ENCODE peak calls at places on chromosomes 1 and 21, in eight cellular contexts. One of them, this sample, is unnamed.

GRCh38 chr1:190226006-190226405 is 251.7 kb downstream of the BRINP3 start:
- DNase-seq in HFFc6: no peak
- DNase-seq in fibroblast of lung: no peak
- DNase-seq in endothelial cell: no peak
- DNase-seq in lower leg skin: no peak
- DNase-seq in Caco-2: peak
- DNase-seq in SK-N-SH: no peak
- DNase-seq in left ventricle myocardium inferior: no peak
- DNase-seq in this sample: no peak

GRCh38 chr1:149932474-149932873 is 4.2 kb downstream of the MTMR11 start:
- DNase-seq in HFFc6: no peak
- DNase-seq in fibroblast of lung: no peak
- DNase-seq in endothelial cell: no peak
- DNase-seq in lower leg skin: peak
- DNase-seq in Caco-2: no peak
- DNase-seq in SK-N-SH: no peak
- DNase-seq in left ventricle myocardium inferior: no peak
- DNase-seq in this sample: no peak

GRCh38 chr1:39407889-39408640 is 83.4 kb upstream of the BMP8A start:
- DNase-seq in HFFc6: no peak
- DNase-seq in fibroblast of lung: no peak
- DNase-seq in endothelial cell: no peak
- DNase-seq in lower leg skin: no peak
- DNase-seq in Caco-2: peak
- DNase-seq in SK-N-SH: no peak
- DNase-seq in left ventricle myocardium inferior: no peak
- DNase-seq in this sample: no peak

GRCh38 chr1:62912028-62912638 is 128.2 kb downstream of the ATG4C start:
- DNase-seq in HFFc6: peak
- DNase-seq in fibroblast of lung: peak
- DNase-seq in endothelial cell: peak
- DNase-seq in lower leg skin: no peak
- DNase-seq in Caco-2: no peak
- DNase-seq in SK-N-SH: peak
- DNase-seq in left ventricle myocardium inferior: no peak
- DNase-seq in this sample: no peak

GRCh38 chr1:209655412-209655811 is 3.2 kb upstream of the LAMB3 start:
- DNase-seq in HFFc6: no peak
- DNase-seq in fibroblast of lung: no peak
- DNase-seq in endothelial cell: no peak
- DNase-seq in lower leg skin: no peak
- DNase-seq in Caco-2: no peak
- DNase-seq in SK-N-SH: no peak
- DNase-seq in left ventricle myocardium inferior: no peak
- DNase-seq in this sample: no peak

GRCh38 chr1:110916669-110917306 is 43.8 kb downstream of the CD53 start:
- DNase-seq in HFFc6: peak
- DNase-seq in fibroblast of lung: peak
- DNase-seq in endothelial cell: no peak
- DNase-seq in lower leg skin: no peak
- DNase-seq in Caco-2: no peak
- DNase-seq in SK-N-SH: no peak
- DNase-seq in left ventricle myocardium inferior: no peak
- DNase-seq in this sample: no peak

GRCh38 chr21:45644041-45644906 is 749 bp downstream of the PCBP3 start:
- DNase-seq in HFFc6: no peak
- DNase-seq in fibroblast of lung: peak
- DNase-seq in endothelial cell: no peak
- DNase-seq in lower leg skin: no peak
- DNase-seq in Caco-2: no peak
- DNase-seq in SK-N-SH: peak
- DNase-seq in left ventricle myocardium inferior: no peak
- DNase-seq in this sample: no peak

GRCh38 chr1:157369808-157370521 is 182.3 kb downstream of the FCRL5 start:
- DNase-seq in HFFc6: peak
- DNase-seq in fibroblast of lung: peak
- DNase-seq in endothelial cell: peak
- DNase-seq in lower leg skin: no peak
- DNase-seq in Caco-2: peak
- DNase-seq in SK-N-SH: peak
- DNase-seq in left ventricle myocardium inferior: no peak
- DNase-seq in this sample: no peak

GRCh38 chr1:161086457-161086856 is 2.9 kb downstream of the NECTIN4 start:
- DNase-seq in HFFc6: no peak
- DNase-seq in fibroblast of lung: no peak
- DNase-seq in endothelial cell: no peak
- DNase-seq in lower leg skin: no peak
- DNase-seq in Caco-2: no peak
- DNase-seq in SK-N-SH: no peak
- DNase-seq in left ventricle myocardium inferior: no peak
- DNase-seq in this sample: no peak

GRCh38 chr1:14777516-14778506 is 179.3 kb downstream of the KAZN start:
- DNase-seq in HFFc6: no peak
- DNase-seq in fibroblast of lung: no peak
- DNase-seq in endothelial cell: no peak
- DNase-seq in lower leg skin: no peak
- DNase-seq in Caco-2: no peak
- DNase-seq in SK-N-SH: no peak
- DNase-seq in left ventricle myocardium inferior: no peak
- DNase-seq in this sample: no peak

GRCh38 chr1:14780271-14780670 is 181.8 kb downstream of the KAZN start:
- DNase-seq in HFFc6: no peak
- DNase-seq in fibroblast of lung: no peak
- DNase-seq in endothelial cell: no peak
- DNase-seq in lower leg skin: no peak
- DNase-seq in Caco-2: no peak
- DNase-seq in SK-N-SH: no peak
- DNase-seq in left ventricle myocardium inferior: no peak
- DNase-seq in this sample: peak

GRCh38 chr1:14781811-14782210 is 183.3 kb downstream of the KAZN start:
- DNase-seq in HFFc6: no peak
- DNase-seq in fibroblast of lung: no peak
- DNase-seq in endothelial cell: no peak
- DNase-seq in lower leg skin: no peak
- DNase-seq in Caco-2: no peak
- DNase-seq in SK-N-SH: no peak
- DNase-seq in left ventricle myocardium inferior: no peak
- DNase-seq in this sample: no peak

GRCh38 chr1:14775434-14775833 is 176.9 kb downstream of the KAZN start:
- DNase-seq in HFFc6: no peak
- DNase-seq in fibroblast of lung: no peak
- DNase-seq in endothelial cell: no peak
- DNase-seq in lower leg skin: no peak
- DNase-seq in Caco-2: no peak
- DNase-seq in SK-N-SH: no peak
- DNase-seq in left ventricle myocardium inferior: no peak
- DNase-seq in this sample: no peak

DNA sequence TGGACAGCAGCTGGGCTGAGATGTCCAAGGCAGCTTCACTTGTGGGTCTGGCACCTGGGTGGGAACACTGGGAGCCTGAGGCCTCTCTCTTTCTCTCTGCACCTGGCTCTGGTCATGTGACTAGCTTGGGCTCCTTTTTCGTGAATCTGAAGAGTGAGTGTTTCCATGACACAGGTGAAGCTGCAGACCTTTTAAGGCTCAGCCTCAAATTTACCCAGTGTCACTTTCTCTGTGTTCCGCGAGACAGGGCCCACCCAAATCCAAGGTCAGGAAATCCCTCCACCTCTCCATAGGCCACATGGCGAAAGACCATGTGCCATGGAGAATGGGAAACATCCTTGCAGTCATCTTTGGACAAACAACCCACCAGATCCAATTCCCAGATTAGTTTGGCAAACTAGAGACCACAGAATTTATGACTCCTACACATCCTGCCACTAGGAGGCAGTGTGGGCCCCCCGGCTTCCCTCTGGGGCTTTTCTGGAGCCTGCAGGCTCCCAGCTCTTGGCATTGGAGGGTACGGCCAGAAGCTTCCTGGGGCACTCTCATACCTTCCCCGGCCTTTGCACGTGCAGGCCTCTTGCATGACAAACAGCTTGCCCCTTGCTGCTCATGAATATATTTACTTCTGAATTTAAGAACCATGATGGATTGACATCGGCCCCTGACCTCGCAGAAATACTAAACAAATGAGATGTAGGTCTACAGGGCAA is 180.6 kb downstream of the KAZN start:
- DNase-seq in HFFc6: no peak
- DNase-seq in fibroblast of lung: peak
- DNase-seq in endothelial cell: peak
- DNase-seq in lower leg skin: no peak
- DNase-seq in Caco-2: peak
- DNase-seq in SK-N-SH: peak
- DNase-seq in left ventricle myocardium inferior: no peak
- DNase-seq in this sample: no peak
- TF ChIP-seq CTCF in HFFc6: peak
- TF ChIP-seq CTCF in fibroblast of lung: peak
- TF ChIP-seq CTCF in endothelial cell: peak
- TF ChIP-seq CTCF in lower leg skin: no peak
- TF ChIP-seq CTCF in Caco-2: peak
- TF ChIP-seq CTCF in SK-N-SH: peak
- TF ChIP-seq CTCF in left ventricle myocardium inferior: peak
- TF ChIP-seq CTCF in this sample: no peak

GRCh38 chr1:65175171-65176070 is 27.4 kb downstream of the AK4 start:
- DNase-seq in HFFc6: no peak
- DNase-seq in fibroblast of lung: peak
- DNase-seq in endothelial cell: no peak
- DNase-seq in lower leg skin: peak
- DNase-seq in Caco-2: no peak
- DNase-seq in SK-N-SH: no peak
- DNase-seq in left ventricle myocardium inferior: peak
- DNase-seq in this sample: no peak

GRCh38 chr1:65174585-65174984 is 26.6 kb downstream of the AK4 start:
- DNase-seq in HFFc6: peak
- DNase-seq in fibroblast of lung: peak
- DNase-seq in endothelial cell: no peak
- DNase-seq in lower leg skin: peak
- DNase-seq in Caco-2: no peak
- DNase-seq in SK-N-SH: no peak
- DNase-seq in left ventricle myocardium inferior: peak
- DNase-seq in this sample: no peak

GRCh38 chr1:65170511-65171142 is 22.6 kb downstream of the AK4 start:
- DNase-seq in HFFc6: no peak
- DNase-seq in fibroblast of lung: peak
- DNase-seq in endothelial cell: no peak
- DNase-seq in lower leg skin: no peak
- DNase-seq in Caco-2: peak
- DNase-seq in SK-N-SH: peak
- DNase-seq in left ventricle myocardium inferior: peak
- DNase-seq in this sample: no peak

GRCh38 chr1:65176071-65176470 is 28.1 kb downstream of the AK4 start:
- DNase-seq in HFFc6: no peak
- DNase-seq in fibroblast of lung: no peak
- DNase-seq in endothelial cell: no peak
- DNase-seq in lower leg skin: no peak
- DNase-seq in Caco-2: no peak
- DNase-seq in SK-N-SH: no peak
- DNase-seq in left ventricle myocardium inferior: no peak
- DNase-seq in this sample: no peak

DNA sequence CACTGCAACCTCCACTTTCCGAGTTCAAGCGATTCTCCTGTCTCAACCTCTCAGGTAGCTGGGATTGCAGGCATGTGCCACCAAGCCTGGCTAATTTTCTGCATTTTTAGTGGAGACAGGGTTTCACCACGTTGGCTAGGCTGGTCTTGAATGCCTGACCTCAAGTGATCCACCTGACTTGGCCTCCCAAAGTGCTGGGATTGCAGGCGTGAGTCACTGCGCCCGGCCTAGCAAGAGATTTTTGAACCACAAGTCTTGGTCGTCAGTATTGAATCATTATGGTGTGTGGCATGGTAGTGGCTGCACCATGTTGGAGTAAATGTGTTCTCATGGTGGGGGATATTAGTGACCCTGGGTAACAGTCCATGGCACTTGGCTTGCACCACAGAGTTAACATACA is 24.9 kb downstream of the AK4 start:
- DNase-seq in HFFc6: no peak
- DNase-seq in fibroblast of lung: no peak
- DNase-seq in endothelial cell: no peak
- DNase-seq in lower leg skin: no peak
- DNase-seq in Caco-2: no peak
- DNase-seq in SK-N-SH: no peak
- DNase-seq in left ventricle myocardium inferior: no peak
- DNase-seq in this sample: no peak
- TF ChIP-seq CTCF in HFFc6: no peak
- TF ChIP-seq CTCF in fibroblast of lung: no peak
- TF ChIP-seq CTCF in endothelial cell: no peak
- TF ChIP-seq CTCF in lower leg skin: no peak
- TF ChIP-seq CTCF in Caco-2: no peak
- TF ChIP-seq CTCF in SK-N-SH: no peak
- TF ChIP-seq CTCF in left ventricle myocardium inferior: no peak
- TF ChIP-seq CTCF in this sample: no peak

GRCh38 chr1:182029002-182029378 is 32.5 kb downstream of the ZNF648 start:
- DNase-seq in HFFc6: no peak
- DNase-seq in fibroblast of lung: no peak
- DNase-seq in endothelial cell: no peak
- DNase-seq in lower leg skin: no peak
- DNase-seq in Caco-2: no peak
- DNase-seq in SK-N-SH: no peak
- DNase-seq in left ventricle myocardium inferior: no peak
- DNase-seq in this sample: no peak

GRCh38 chr1:182032251-182032650 is 29.3 kb downstream of the ZNF648 start:
- DNase-seq in HFFc6: no peak
- DNase-seq in fibroblast of lung: no peak
- DNase-seq in endothelial cell: no peak
- DNase-seq in lower leg skin: no peak
- DNase-seq in Caco-2: no peak
- DNase-seq in SK-N-SH: no peak
- DNase-seq in left ventricle myocardium inferior: no peak
- DNase-seq in this sample: no peak

GRCh38 chr1:182035097-182035770 is 26.3 kb downstream of the ZNF648 start:
- DNase-seq in HFFc6: no peak
- DNase-seq in fibroblast of lung: no peak
- DNase-seq in endothelial cell: no peak
- DNase-seq in lower leg skin: no peak
- DNase-seq in Caco-2: no peak
- DNase-seq in SK-N-SH: no peak
- DNase-seq in left ventricle myocardium inferior: no peak
- DNase-seq in this sample: no peak

GRCh38 chr1:182029379-182030331 is 31.9 kb downstream of the ZNF648 start:
- DNase-seq in HFFc6: peak
- DNase-seq in fibroblast of lung: peak
- DNase-seq in endothelial cell: peak
- DNase-seq in lower leg skin: peak
- DNase-seq in Caco-2: peak
- DNase-seq in SK-N-SH: peak
- DNase-seq in left ventricle myocardium inferior: peak
- DNase-seq in this sample: peak
- TF ChIP-seq CTCF in HFFc6: no peak
- TF ChIP-seq CTCF in fibroblast of lung: peak
- TF ChIP-seq CTCF in endothelial cell: peak
- TF ChIP-seq CTCF in lower leg skin: no peak
- TF ChIP-seq CTCF in Caco-2: peak
- TF ChIP-seq CTCF in SK-N-SH: peak
- TF ChIP-seq CTCF in left ventricle myocardium inferior: peak
- TF ChIP-seq CTCF in this sample: no peak

DNA sequence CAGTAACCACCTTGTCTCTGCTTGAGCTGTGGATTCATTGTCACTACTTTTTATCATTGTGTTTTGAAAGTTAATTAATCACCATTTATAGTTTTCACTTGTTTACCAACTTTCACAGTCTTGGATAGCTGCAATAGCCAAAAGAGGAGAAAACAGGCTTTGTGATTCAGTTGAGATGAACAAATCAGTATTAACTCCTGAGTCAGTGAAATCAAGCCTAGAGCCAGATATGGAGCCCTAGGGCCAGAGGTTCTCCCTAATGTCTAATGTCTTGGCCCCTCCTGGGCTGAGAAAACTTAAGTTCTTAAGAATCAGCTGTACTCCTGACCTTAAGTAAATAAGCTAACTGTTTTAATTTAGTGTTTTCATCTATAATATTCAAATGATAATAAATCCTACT is 228.8 kb downstream of the DNM3 start:
- DNase-seq in HFFc6: no peak
- DNase-seq in fibroblast of lung: no peak
- DNase-seq in endothelial cell: no peak
- DNase-seq in lower leg skin: peak
- DNase-seq in Caco-2: no peak
- DNase-seq in SK-N-SH: no peak
- DNase-seq in left ventricle myocardium inferior: no peak
- DNase-seq in this sample: no peak
- TF ChIP-seq CTCF in HFFc6: no peak
- TF ChIP-seq CTCF in fibroblast of lung: no peak
- TF ChIP-seq CTCF in endothelial cell: no peak
- TF ChIP-seq CTCF in lower leg skin: no peak
- TF ChIP-seq CTCF in Caco-2: no peak
- TF ChIP-seq CTCF in SK-N-SH: no peak
- TF ChIP-seq CTCF in left ventricle myocardium inferior: no peak
- TF ChIP-seq CTCF in this sample: no peak